ENCODE peak calls at places on chromosomes 12 and 14, in six cellular contexts. J is SJSA1, O is activated T-cell treated with anti-CD3 and anti-CD28 coated beads for 1 hour, Z is left colon, S is WTC11, G is GM13977. T is an unnamed sample.

GRCh38 chr12:113242018-113242418 is 20.8 kb downstream of the TPCN1 start:
- DNase-seq in J (peak; percentile 64), O (no peak), Z (peak; percentile 49), S (no peak), G (no peak), T (peak; percentile 61)

GRCh38 chr14:22099942-22100763 is 426.5 kb upstream of the OR4E1 start:
- DNase-seq in J (peak; percentile 45), O (peak; percentile 28), Z (peak; percentile 51), S (peak; percentile 75), G (peak; percentile 38), T (peak; percentile 75)

GRCh38 chr12:45622210-45622937 is 107.1 kb upstream of the ARID2 start:
- DNase-seq in J (no peak), O (no peak), Z (no peak), S (no peak), G (no peak), T (peak; percentile 78)

GRCh38 chr12:1830981-1831930 is 10.9 kb downstream of the LRTM2 start:
- DNase-seq in J (no peak), O (no peak), Z (peak; percentile 53), S (peak; percentile 85), G (peak; percentile 69), T (no peak)

GRCh38 chr14:61505815-61506809 is 184.7 kb downstream of the PRKCH start:
- DNase-seq in J (no peak), O (no peak), Z (no peak), S (no peak), G (no peak), T (no peak)

GRCh38 chr14:75170797-75171196 is 5.6 kb downstream of the TMED10 start:
- DNase-seq in J (no peak), O (no peak), Z (no peak), S (no peak), G (no peak), T (peak; percentile 30)

GRCh38 chr14:78863143-78863542 is 693.0 kb downstream of the NRXN3 start:
- DNase-seq in J (peak; percentile 40), O (no peak), Z (no peak), S (peak; percentile 65), G (peak; percentile 9), T (peak; percentile 15)

GRCh38 chr12:27343255-27344000 is 10.8 kb downstream of the BMAL2 start:
- DNase-seq in J (peak; percentile 60), O (no peak), Z (no peak), S (no peak), G (no peak), T (no peak)

GRCh38 chr12:112304411-112304810 is 77.8 kb downstream of the HECTD4 start:
- DNase-seq in J (no peak), O (no peak), Z (no peak), S (no peak), G (no peak), T (no peak)

GRCh38 chr12:7154042-7154441 is 23.9 kb downstream of the CLSTN3 start:
- DNase-seq in J (no peak), O (no peak), Z (no peak), S (no peak), G (no peak), T (no peak)

GRCh38 chr12:749871-750270 is 2.5 kb upstream of the WNK1 start:
- DNase-seq in J (no peak), O (no peak), Z (no peak), S (no peak), G (no peak), T (no peak)

GRCh38 chr14:72516936-72517408 is 376.9 kb downstream of the DPF3 start:
- DNase-seq in J (peak; percentile 60), O (peak; percentile 55), Z (peak; percentile 49), S (peak; percentile 75), G (peak; percentile 36), T (peak; percentile 72)

GRCh38 chr14:28759658-28760313 is 6.8 kb upstream of the FOXG1 start:
- DNase-seq in J (no peak), O (no peak), Z (no peak), S (peak; percentile 35), G (peak; percentile 31), T (no peak)

GRCh38 chr14:84458881-84459280 is 1071.1 kb upstream of the FLRT2 start:
- DNase-seq in J (no peak), O (no peak), Z (no peak), S (no peak), G (no peak), T (no peak)

GRCh38 chr12:11584213-11584855 is 65.1 kb upstream of the ETV6 start:
- DNase-seq in J (no peak), O (no peak), Z (no peak), S (no peak), G (no peak), T (peak; percentile 62)

GRCh38 chr12:110741371-110741770 is 1.3 kb downstream of the PPP1CC start:
- DNase-seq in J (no peak), O (no peak), Z (no peak), S (no peak), G (peak; percentile 40), T (peak; percentile 17)

GRCh38 chr12:130870442-130871285 is 1.2 kb upstream of the RAN start:
- DNase-seq in J (peak; percentile 64), O (peak; percentile 37), Z (peak; percentile 65), S (peak; percentile 76), G (peak; percentile 83), T (peak; percentile 94)

T was measured in MV-4-11.